ENCODE peak calls at places on chromosomes 2 and 18, in six cellular contexts. C is activated CD8-positive, alpha-beta memory T cell treated with anti-CD3 and anti-CD28 coated beads for 24 hours; B is MG63; X is IMR-90; W is renal cortical epithelial cell; Y is NCI-H748 treated with DMSO at 0.1 percent for 48 hours. P is an unnamed sample.
A peak's percentile ranks its signal among the peaks of the same experiment; 100 is the strongest.

GRCh38 chr2:230885467-230886130 is 20.9 kb downstream of the ITM2C start:
- DNase-seq in W (no peak), X (peak; percentile 75), Y (peak; percentile 7), B (no peak), C (no peak), P (no peak)

GRCh38 chr18:36758623-36759022 is 70.2 kb downstream of the TPGS2 start:
- DNase-seq in Y (no peak), C (no peak), W (no peak), X (peak; percentile 6), B (no peak), P (no peak)

GRCh38 chr18:3593381-3593903 is 143.5 kb downstream of the TGIF1 start:
- DNase-seq in X (peak; percentile 87), B (peak; percentile 49), W (peak; percentile 78), Y (peak; percentile 78), C (peak; percentile 72), P (no peak)

GRCh38 chr2:16244153-16244965 is 304.0 kb downstream of the MYCN start:
- DNase-seq in W (no peak), C (no peak), X (no peak), Y (no peak), B (no peak), P (no peak)

GRCh38 chr2:187640926-187641510 is 86.8 kb upstream of the TFPI start:
- DNase-seq in X (no peak), W (peak; percentile 56), C (no peak), B (no peak), Y (no peak), P (no peak)

GRCh38 chr2:146189541-146189940 is 1655.3 kb upstream of the ACVR2A start:
- DNase-seq in B (no peak), W (no peak), C (no peak), Y (no peak), X (no peak), P (no peak)

GRCh38 chr2:141767051-141767450 is 363.8 kb downstream of the LRP1B start:
- DNase-seq in B (peak; percentile 40), W (peak; percentile 65), C (no peak), Y (no peak), X (peak; percentile 17), P (no peak)

GRCh38 chr2:84991404-84992151 is 20.6 kb downstream of the KCMF1 start:
- DNase-seq in X (peak; percentile 97), C (no peak), Y (no peak), W (peak; percentile 46), B (peak; percentile 72), P (no peak)

GRCh38 chr18:79403723-79404566 is 8.2 kb downstream of the NFATC1 start:
- DNase-seq in Y (no peak), W (no peak), B (no peak), C (no peak), X (no peak), P (peak; percentile 75)

GRCh38 chr2:196957881-196958525 is 31.5 kb upstream of the PGAP1 start:
- DNase-seq in W (peak; percentile 81), C (no peak), Y (peak; percentile 45), X (no peak), B (no peak), P (no peak)

GRCh38 chr2:158533009-158533408 is 76.3 kb downstream of the PKP4 start:
- DNase-seq in X (no peak), B (no peak), Y (no peak), W (no peak), C (no peak), P (no peak)

GRCh38 chr2:111930875-111931274 is 32.5 kb downstream of the MERTK start:
- DNase-seq in W (peak; percentile 93), B (peak; percentile 15), Y (no peak), C (no peak), X (peak; percentile 65), P (no peak)

GRCh38 chr2:26911911-26912861 is 58.3 kb upstream of the MAPRE3 start:
- DNase-seq in W (peak; percentile 1), B (no peak), X (no peak), C (peak; percentile 26), Y (peak; percentile 82), P (no peak)

GRCh38 chr2:237091779-237092436 is 6.2 kb downstream of the COPS8 start:
- DNase-seq in B (no peak), W (peak; percentile 75), Y (no peak), X (peak; percentile 69), C (no peak), P (peak; percentile 76)

GRCh38 chr18:39772155-39772919 is 2182.7 kb upstream of the PIK3C3 start:
- DNase-seq in W (peak; percentile 29), B (no peak), C (no peak), X (peak; percentile 63), Y (no peak), P (no peak)

GRCh38 chr2:26668041-26668440 is 24.5 kb upstream of the KCNK3 start:
- DNase-seq in C (no peak), X (no peak), Y (no peak), W (peak; percentile 82), B (no peak), P (no peak)

GRCh38 chr2:37366773-37367172 is 22.3 kb downstream of the QPCT start:
- DNase-seq in B (no peak), C (no peak), X (no peak), Y (no peak), W (no peak), P (no peak)

GRCh38 chr18:21857871-21858270 is 117.3 kb downstream of the MIB1 start:
- DNase-seq in W (no peak), B (no peak), Y (no peak), X (no peak), C (no peak), P (no peak)

GRCh38 chr2:222878877-222879601 is 18.2 kb downstream of the ACSL3 start:
- DNase-seq in X (peak; percentile 84), W (peak; percentile 87), Y (no peak), C (no peak), B (peak; percentile 60), P (no peak)

GRCh38 chr2:109365131-109365530 is 236.1 kb downstream of the SH3RF3 start:
- DNase-seq in C (peak; percentile 11), B (no peak), X (no peak), W (no peak), Y (no peak), P (no peak)

GRCh38 chr18:58525517-58525916 is 103.4 kb downstream of the ALPK2 start:
- DNase-seq in C (no peak), W (peak; percentile 86), B (peak; percentile 9), X (peak; percentile 84), Y (no peak), P (no peak)

GRCh38 chr2:227789803-227790202 is 23.8 kb upstream of the CCL20 start:
- DNase-seq in B (no peak), X (peak; percentile 17), W (no peak), C (no peak), Y (no peak), P (no peak)

GRCh38 chr2:222561817-222562424 is 94.0 kb downstream of the FARSB start:
- DNase-seq in B (no peak), C (no peak), X (peak; percentile 22), W (peak; percentile 68), Y (peak; percentile 55), P (no peak)

GRCh38 chr2:146850746-146851145 is 994.1 kb upstream of the ACVR2A start:
- DNase-seq in C (no peak), X (no peak), B (no peak), W (peak; percentile 61), Y (no peak), P (no peak)

GRCh38 chr2:238486123-238486848 is 59.6 kb downstream of the ASB1 start:
- DNase-seq in B (no peak), X (no peak), Y (no peak), C (no peak), W (no peak), P (no peak)

GRCh38 chr2:126863336-126864015 is 35.2 kb upstream of the TEX51 start:
- DNase-seq in W (peak; percentile 53), B (no peak), C (peak; percentile 9), Y (no peak), X (no peak), P (no peak)

GRCh38 chr2:54476852-54477251 is 20.7 kb downstream of the SPTBN1 start:
- DNase-seq in W (no peak), C (no peak), Y (no peak), X (peak; percentile 55), B (no peak), P (no peak)

GRCh38 chr2:146853741-146854444 is 990.9 kb upstream of the ACVR2A start:
- DNase-seq in W (peak; percentile 53), C (no peak), Y (no peak), B (no peak), X (peak; percentile 12), P (no peak)

GRCh38 chr2:229489016-229489415 is 217.9 kb upstream of the PID1 start:
- DNase-seq in X (peak; percentile 13), C (no peak), W (no peak), Y (no peak), B (peak; percentile 99), P (peak; percentile 62)

GRCh38 chr2:46451131-46451711 is 28.1 kb upstream of the TMEM247 start:
- DNase-seq in X (peak; percentile 88), C (no peak), B (peak; percentile 70), Y (no peak), W (no peak), P (no peak)

P was measured in gastrocnemius medialis.